ENCODE peak calls at places on chromosome 7, in five cellular contexts. One of them, this sample, is unnamed.

GRCh38 chr7:68216046-68216445 is 1219.4 kb downstream of the TYW1 start:
- DNase-seq in stimulated activated CD8-positive, alpha-beta memory T cell treated with anti-CD3 and anti-CD28 coated beads, Interleukin-7, amount 100 ng/mL, for 24 hours: no peak
- DNase-seq in hepatocyte: no peak
- DNase-seq in ELF-1: no peak
- DNase-seq in tibial artery: no peak
- DNase-seq in this sample: no peak

GRCh38 chr7:115249080-115249479 is 327.2 kb downstream of the MDFIC start:
- DNase-seq in stimulated activated CD8-positive, alpha-beta memory T cell treated with anti-CD3 and anti-CD28 coated beads, Interleukin-7, amount 100 ng/mL, for 24 hours: no peak
- DNase-seq in hepatocyte: no peak
- DNase-seq in ELF-1: no peak
- DNase-seq in tibial artery: no peak
- DNase-seq in this sample: no peak

GRCh38 chr7:135757719-135758411 is 9.3 kb upstream of the FAM180A start:
- DNase-seq in stimulated activated CD8-positive, alpha-beta memory T cell treated with anti-CD3 and anti-CD28 coated beads, Interleukin-7, amount 100 ng/mL, for 24 hours: no peak
- DNase-seq in hepatocyte: no peak
- DNase-seq in ELF-1: peak; percentile 41
- DNase-seq in tibial artery: peak; percentile 76
- DNase-seq in this sample: peak; percentile 44

GRCh38 chr7:29035044-29035740 is 77.1 kb upstream of the TRIL start:
- DNase-seq in stimulated activated CD8-positive, alpha-beta memory T cell treated with anti-CD3 and anti-CD28 coated beads, Interleukin-7, amount 100 ng/mL, for 24 hours: no peak
- DNase-seq in hepatocyte: no peak
- DNase-seq in ELF-1: no peak
- DNase-seq in tibial artery: no peak
- DNase-seq in this sample: peak; percentile 19

GRCh38 chr7:127726481-127726880 is 74.5 kb downstream of the SND1 start:
- DNase-seq in stimulated activated CD8-positive, alpha-beta memory T cell treated with anti-CD3 and anti-CD28 coated beads, Interleukin-7, amount 100 ng/mL, for 24 hours: no peak
- DNase-seq in hepatocyte: no peak
- DNase-seq in ELF-1: peak; percentile 92
- DNase-seq in tibial artery: no peak
- DNase-seq in this sample: no peak

GRCh38 chr7:118245267-118246040 is 20.9 kb downstream of the ANKRD7 start:
- DNase-seq in stimulated activated CD8-positive, alpha-beta memory T cell treated with anti-CD3 and anti-CD28 coated beads, Interleukin-7, amount 100 ng/mL, for 24 hours: no peak
- DNase-seq in hepatocyte: no peak
- DNase-seq in ELF-1: peak; percentile 3
- DNase-seq in tibial artery: no peak
- DNase-seq in this sample: no peak

GRCh38 chr7:151454932-151455530 is 15.1 kb upstream of the CRYGN start:
- DNase-seq in stimulated activated CD8-positive, alpha-beta memory T cell treated with anti-CD3 and anti-CD28 coated beads, Interleukin-7, amount 100 ng/mL, for 24 hours: no peak
- DNase-seq in hepatocyte: no peak
- DNase-seq in ELF-1: no peak
- DNase-seq in tibial artery: no peak
- DNase-seq in this sample: no peak

GRCh38 chr7:150753239-150753638 is 16.0 kb downstream of the GIMAP5 start:
- DNase-seq in stimulated activated CD8-positive, alpha-beta memory T cell treated with anti-CD3 and anti-CD28 coated beads, Interleukin-7, amount 100 ng/mL, for 24 hours: no peak
- DNase-seq in hepatocyte: no peak
- DNase-seq in ELF-1: no peak
- DNase-seq in tibial artery: no peak
- DNase-seq in this sample: no peak

GRCh38 chr7:124030964-124031363 is 1.9 kb downstream of the TMEM229A start:
- DNase-seq in stimulated activated CD8-positive, alpha-beta memory T cell treated with anti-CD3 and anti-CD28 coated beads, Interleukin-7, amount 100 ng/mL, for 24 hours: no peak
- DNase-seq in hepatocyte: no peak
- DNase-seq in ELF-1: no peak
- DNase-seq in tibial artery: no peak
- DNase-seq in this sample: no peak

GRCh38 chr7:73802459-73802858 is 28.3 kb upstream of the CLDN4 start:
- DNase-seq in stimulated activated CD8-positive, alpha-beta memory T cell treated with anti-CD3 and anti-CD28 coated beads, Interleukin-7, amount 100 ng/mL, for 24 hours: no peak
- DNase-seq in hepatocyte: no peak
- DNase-seq in ELF-1: no peak
- DNase-seq in tibial artery: no peak
- DNase-seq in this sample: no peak

GRCh38 chr7:30470783-30471182 is 7.8 kb downstream of the NOD1 start:
- DNase-seq in stimulated activated CD8-positive, alpha-beta memory T cell treated with anti-CD3 and anti-CD28 coated beads, Interleukin-7, amount 100 ng/mL, for 24 hours: no peak
- DNase-seq in hepatocyte: peak; percentile 45
- DNase-seq in ELF-1: no peak
- DNase-seq in tibial artery: no peak
- DNase-seq in this sample: peak; percentile 64

GRCh38 chr7:82335927-82336326 is 107.7 kb downstream of the CACNA2D1 start:
- DNase-seq in stimulated activated CD8-positive, alpha-beta memory T cell treated with anti-CD3 and anti-CD28 coated beads, Interleukin-7, amount 100 ng/mL, for 24 hours: no peak
- DNase-seq in hepatocyte: peak; percentile 26
- DNase-seq in ELF-1: no peak
- DNase-seq in tibial artery: no peak
- DNase-seq in this sample: no peak

GRCh38 chr7:33805630-33806233 is 99.6 kb upstream of the BMPER start:
- DNase-seq in stimulated activated CD8-positive, alpha-beta memory T cell treated with anti-CD3 and anti-CD28 coated beads, Interleukin-7, amount 100 ng/mL, for 24 hours: no peak
- DNase-seq in hepatocyte: peak; percentile 15
- DNase-seq in ELF-1: peak; percentile 17
- DNase-seq in tibial artery: no peak
- DNase-seq in this sample: no peak

GRCh38 chr7:90692396-90692795 is 96.3 kb downstream of the CDK14 start:
- DNase-seq in stimulated activated CD8-positive, alpha-beta memory T cell treated with anti-CD3 and anti-CD28 coated beads, Interleukin-7, amount 100 ng/mL, for 24 hours: no peak
- DNase-seq in hepatocyte: no peak
- DNase-seq in ELF-1: no peak
- DNase-seq in tibial artery: no peak
- DNase-seq in this sample: no peak

GRCh38 chr7:30740417-30741181 is 11.3 kb upstream of the INMT start:
- DNase-seq in stimulated activated CD8-positive, alpha-beta memory T cell treated with anti-CD3 and anti-CD28 coated beads, Interleukin-7, amount 100 ng/mL, for 24 hours: peak; percentile 56
- DNase-seq in hepatocyte: peak; percentile 82
- DNase-seq in ELF-1: peak; percentile 93
- DNase-seq in tibial artery: peak; percentile 84
- DNase-seq in this sample: no peak

GRCh38 chr7:151968357-151968756 is 12.1 kb downstream of the GALNTL5 start:
- DNase-seq in stimulated activated CD8-positive, alpha-beta memory T cell treated with anti-CD3 and anti-CD28 coated beads, Interleukin-7, amount 100 ng/mL, for 24 hours: no peak
- DNase-seq in hepatocyte: no peak
- DNase-seq in ELF-1: no peak
- DNase-seq in tibial artery: peak; percentile 72
- DNase-seq in this sample: no peak

GRCh38 chr7:102258073-102258748 is 28.5 kb upstream of the SH2B2 start:
- DNase-seq in stimulated activated CD8-positive, alpha-beta memory T cell treated with anti-CD3 and anti-CD28 coated beads, Interleukin-7, amount 100 ng/mL, for 24 hours: no peak
- DNase-seq in hepatocyte: no peak
- DNase-seq in ELF-1: no peak
- DNase-seq in tibial artery: no peak
- DNase-seq in this sample: no peak

GRCh38 chr7:95817846-95818245 is 45.5 kb downstream of the DYNC1I1 start:
- DNase-seq in stimulated activated CD8-positive, alpha-beta memory T cell treated with anti-CD3 and anti-CD28 coated beads, Interleukin-7, amount 100 ng/mL, for 24 hours: no peak
- DNase-seq in hepatocyte: no peak
- DNase-seq in ELF-1: no peak
- DNase-seq in tibial artery: no peak
- DNase-seq in this sample: no peak

GRCh38 chr7:2931034-2931415 is 86.9 kb upstream of the GNA12 start:
- DNase-seq in stimulated activated CD8-positive, alpha-beta memory T cell treated with anti-CD3 and anti-CD28 coated beads, Interleukin-7, amount 100 ng/mL, for 24 hours: no peak
- DNase-seq in hepatocyte: no peak
- DNase-seq in ELF-1: no peak
- DNase-seq in tibial artery: peak; percentile 43
- DNase-seq in this sample: no peak

GRCh38 chr7:50229964-50230363 is 74.6 kb upstream of the IKZF1 start:
- DNase-seq in stimulated activated CD8-positive, alpha-beta memory T cell treated with anti-CD3 and anti-CD28 coated beads, Interleukin-7, amount 100 ng/mL, for 24 hours: no peak
- DNase-seq in hepatocyte: no peak
- DNase-seq in ELF-1: no peak
- DNase-seq in tibial artery: no peak
- DNase-seq in this sample: no peak

GRCh38 chr7:157474685-157475084 is 137.9 kb downstream of the DNAJB6 start:
- DNase-seq in stimulated activated CD8-positive, alpha-beta memory T cell treated with anti-CD3 and anti-CD28 coated beads, Interleukin-7, amount 100 ng/mL, for 24 hours: no peak
- DNase-seq in hepatocyte: no peak
- DNase-seq in ELF-1: peak; percentile 80
- DNase-seq in tibial artery: no peak
- DNase-seq in this sample: no peak

GRCh38 chr7:66013938-66014337 is 31.9 kb upstream of the GUSB start:
- DNase-seq in stimulated activated CD8-positive, alpha-beta memory T cell treated with anti-CD3 and anti-CD28 coated beads, Interleukin-7, amount 100 ng/mL, for 24 hours: no peak
- DNase-seq in hepatocyte: peak; percentile 66
- DNase-seq in ELF-1: peak; percentile 75
- DNase-seq in tibial artery: no peak
- DNase-seq in this sample: no peak

GRCh38 chr7:116357776-116358670 is 141.5 kb upstream of the CAV2 start:
- DNase-seq in stimulated activated CD8-positive, alpha-beta memory T cell treated with anti-CD3 and anti-CD28 coated beads, Interleukin-7, amount 100 ng/mL, for 24 hours: no peak
- DNase-seq in hepatocyte: no peak
- DNase-seq in ELF-1: no peak
- DNase-seq in tibial artery: no peak
- DNase-seq in this sample: peak; percentile 28

GRCh38 chr7:132752431-132752830 is 176.2 kb upstream of the PLXNA4 start:
- DNase-seq in stimulated activated CD8-positive, alpha-beta memory T cell treated with anti-CD3 and anti-CD28 coated beads, Interleukin-7, amount 100 ng/mL, for 24 hours: no peak
- DNase-seq in hepatocyte: no peak
- DNase-seq in ELF-1: no peak
- DNase-seq in tibial artery: no peak
- DNase-seq in this sample: no peak

GRCh38 chr7:7992502-7992901 is 23.9 kb downstream of the GLCCI1 start:
- DNase-seq in stimulated activated CD8-positive, alpha-beta memory T cell treated with anti-CD3 and anti-CD28 coated beads, Interleukin-7, amount 100 ng/mL, for 24 hours: no peak
- DNase-seq in hepatocyte: no peak
- DNase-seq in ELF-1: no peak
- DNase-seq in tibial artery: no peak
- DNase-seq in this sample: no peak

GRCh38 chr7:47901542-47901941 is 46.7 kb downstream of the PKD1L1 start:
- DNase-seq in stimulated activated CD8-positive, alpha-beta memory T cell treated with anti-CD3 and anti-CD28 coated beads, Interleukin-7, amount 100 ng/mL, for 24 hours: no peak
- DNase-seq in hepatocyte: no peak
- DNase-seq in ELF-1: peak; percentile 60
- DNase-seq in tibial artery: no peak
- DNase-seq in this sample: peak; percentile 6

GRCh38 chr7:130910949-130911944 is 177.2 kb upstream of the KLF14 start:
- DNase-seq in stimulated activated CD8-positive, alpha-beta memory T cell treated with anti-CD3 and anti-CD28 coated beads, Interleukin-7, amount 100 ng/mL, for 24 hours: no peak
- DNase-seq in hepatocyte: no peak
- DNase-seq in ELF-1: no peak
- DNase-seq in tibial artery: no peak
- DNase-seq in this sample: no peak

GRCh38 chr7:93941956-93942355 is 20.4 kb downstream of the GNG11 start:
- DNase-seq in stimulated activated CD8-positive, alpha-beta memory T cell treated with anti-CD3 and anti-CD28 coated beads, Interleukin-7, amount 100 ng/mL, for 24 hours: no peak
- DNase-seq in hepatocyte: no peak
- DNase-seq in ELF-1: no peak
- DNase-seq in tibial artery: no peak
- DNase-seq in this sample: no peak

GRCh38 chr7:149156898-149157297 is 9.6 kb downstream of the ZNF398 start:
- DNase-seq in stimulated activated CD8-positive, alpha-beta memory T cell treated with anti-CD3 and anti-CD28 coated beads, Interleukin-7, amount 100 ng/mL, for 24 hours: no peak
- DNase-seq in hepatocyte: no peak
- DNase-seq in ELF-1: no peak
- DNase-seq in tibial artery: no peak
- DNase-seq in this sample: no peak

GRCh38 chr7:12670071-12670729 is 17.2 kb upstream of the ARL4A start:
- DNase-seq in stimulated activated CD8-positive, alpha-beta memory T cell treated with anti-CD3 and anti-CD28 coated beads, Interleukin-7, amount 100 ng/mL, for 24 hours: no peak
- DNase-seq in hepatocyte: peak; percentile 23
- DNase-seq in ELF-1: no peak
- DNase-seq in tibial artery: no peak
- DNase-seq in this sample: no peak

GRCh38 chr7:24283900-24284698 is at the start of gene NPY:
- DNase-seq in stimulated activated CD8-positive, alpha-beta memory T cell treated with anti-CD3 and anti-CD28 coated beads, Interleukin-7, amount 100 ng/mL, for 24 hours: no peak
- DNase-seq in hepatocyte: no peak
- DNase-seq in ELF-1: peak; percentile 60
- DNase-seq in tibial artery: no peak
- DNase-seq in this sample: no peak

GRCh38 chr7:4738711-4739527 is 36.5 kb upstream of the AP5Z1 start:
- DNase-seq in stimulated activated CD8-positive, alpha-beta memory T cell treated with anti-CD3 and anti-CD28 coated beads, Interleukin-7, amount 100 ng/mL, for 24 hours: no peak
- DNase-seq in hepatocyte: peak; percentile 75
- DNase-seq in ELF-1: peak; percentile 91
- DNase-seq in tibial artery: peak; percentile 83
- DNase-seq in this sample: no peak

GRCh38 chr7:193538-194256 is 1.3 kb downstream of the FAM20C start:
- DNase-seq in stimulated activated CD8-positive, alpha-beta memory T cell treated with anti-CD3 and anti-CD28 coated beads, Interleukin-7, amount 100 ng/mL, for 24 hours: no peak
- DNase-seq in hepatocyte: peak; percentile 37
- DNase-seq in ELF-1: peak; percentile 47
- DNase-seq in tibial artery: no peak
- DNase-seq in this sample: no peak

GRCh38 chr7:151503902-151504714 is 15.6 kb downstream of the RHEB start:
- DNase-seq in stimulated activated CD8-positive, alpha-beta memory T cell treated with anti-CD3 and anti-CD28 coated beads, Interleukin-7, amount 100 ng/mL, for 24 hours: no peak
- DNase-seq in hepatocyte: peak; percentile 44
- DNase-seq in ELF-1: no peak
- DNase-seq in tibial artery: peak; percentile 73
- DNase-seq in this sample: peak; percentile 68

GRCh38 chr7:148256433-148256832 is 334.1 kb upstream of the C7orf33 start:
- DNase-seq in stimulated activated CD8-positive, alpha-beta memory T cell treated with anti-CD3 and anti-CD28 coated beads, Interleukin-7, amount 100 ng/mL, for 24 hours: no peak
- DNase-seq in hepatocyte: no peak
- DNase-seq in ELF-1: peak; percentile 23
- DNase-seq in tibial artery: no peak
- DNase-seq in this sample: no peak

GRCh38 chr7:44279286-44279685 is 46.1 kb downstream of the CAMK2B start:
- DNase-seq in stimulated activated CD8-positive, alpha-beta memory T cell treated with anti-CD3 and anti-CD28 coated beads, Interleukin-7, amount 100 ng/mL, for 24 hours: no peak
- DNase-seq in hepatocyte: no peak
- DNase-seq in ELF-1: no peak
- DNase-seq in tibial artery: peak; percentile 53
- DNase-seq in this sample: no peak